ENCODE peak calls at places on chromosomes 7 and 10, in five cellular contexts. M is A549, J is skeletal muscle cell, X is EL, G is naive B cell. A is an unnamed sample.

GRCh38 chr10:46092523-46093195 is 46.6 kb upstream of the MSMB start:
- DNase-seq in M (no peak), X (no peak), J (no peak), G (peak), A (peak)

GRCh38 chr7:451255-452229 is 68.1 kb downstream of the PDGFA start:
- DNase-seq in M (no peak), G (no peak), X (no peak), J (no peak), A (no peak)

GRCh38 chr7:4725014-4725951 is 43.2 kb downstream of the FOXK1 start:
- DNase-seq in M (peak), J (peak), G (peak), X (peak), A (peak)

GRCh38 chr10:5234106-5234877 is 37.7 kb downstream of the AKR1C4 start:
- DNase-seq in X (peak), J (peak), M (peak), G (no peak), A (no peak)

GRCh38 chr10:13331641-13332040 is 16.5 kb downstream of the SEPHS1 start:
- DNase-seq in G (no peak), X (peak), J (no peak), M (no peak), A (no peak)

GRCh38 chr10:59752278-59752940 is 846 bp downstream of the MRLN start:
- DNase-seq in X (no peak), J (no peak), M (no peak), G (no peak), A (no peak)

GRCh38 chr7:24820730-24821044 is 63.4 kb upstream of the GSDME start:
- DNase-seq in J (no peak), M (peak), G (no peak), X (peak), A (no peak)

GRCh38 chr7:144830811-144831210 is 5.0 kb downstream of the TPK1 start:
- DNase-seq in M (no peak), X (peak), G (no peak), J (no peak), A (no peak)

GRCh38 chr7:142854505-142855400 is at the start of gene EPHB6:
- DNase-seq in G (peak), X (peak), M (peak), J (no peak), A (peak)

GRCh38 chr10:23383637-23384036 is 39.0 kb upstream of the C10orf67 start:
- DNase-seq in J (no peak), G (no peak), M (no peak), X (no peak), A (no peak)

GRCh38 chr7:14507617-14508016 is 394.9 kb downstream of the DGKB start:
- DNase-seq in J (peak), X (peak), M (no peak), G (no peak), A (no peak)

GRCh38 chr10:74556072-74556705 is 270.2 kb upstream of the KAT6B start:
- DNase-seq in M (no peak), X (no peak), G (no peak), J (no peak), A (no peak)

GRCh38 chr7:74231232-74231590 is 21.4 kb downstream of the LAT2 start:
- DNase-seq in X (no peak), J (no peak), M (no peak), G (peak), A (peak)

GRCh38 chr7:158868754-158869410 is 12.5 kb downstream of the DYNC2I1 start:
- DNase-seq in J (no peak), M (no peak), G (no peak), X (no peak), A (no peak)

GRCh38 chr7:151060416-151061234 is 1.2 kb downstream of the SLC4A2 start:
- DNase-seq in X (peak), M (peak), J (no peak), G (no peak), A (no peak)

GRCh38 chr7:139771001-139771956 is 6.5 kb downstream of the HIPK2 start:
- DNase-seq in M (peak), J (peak), G (no peak), X (peak), A (no peak)

GRCh38 chr7:34991938-34992840 is 45.1 kb downstream of the DPY19L1 start:
- DNase-seq in M (peak), J (peak), G (no peak), X (peak), A (peak)